ENCODE peak calls at places on chromosomes 12 and 14, in nine cellular contexts. A, B, S, G, I, F, C, Z and H are unnamed samples.
A peak's percentile ranks its signal among the peaks of the same experiment; 100 is the strongest.

GRCh38 chr12:49345048-49345839 is 1.4 kb upstream of the DNAJC22 start:
- DNase-seq in C (no peak), G (peak; percentile 74), F (peak; percentile 33), Z (no peak), I (peak; percentile 59), S (no peak), A (no peak), B (peak; percentile 42), H (peak; percentile 88)

GRCh38 chr12:77256924-77257323 is 191.6 kb upstream of the E2F7 start:
- DNase-seq in S (no peak), I (no peak), B (no peak), C (no peak), A (no peak), G (no peak), Z (no peak), F (no peak), H (no peak)

GRCh38 chr14:67538501-67538900 is 5.4 kb downstream of the PLEKHH1 start:
- DNase-seq in I (no peak), S (no peak), C (no peak), G (no peak), A (no peak), Z (no peak), F (no peak), B (no peak), H (no peak)

GRCh38 chr12:108778053-108778452 is 46.7 kb upstream of the CORO1C start:
- DNase-seq in S (no peak), A (no peak), C (no peak), B (no peak), F (no peak), Z (no peak), I (no peak), G (no peak), H (no peak)

GRCh38 chr12:180445-180844 is 33.5 kb downstream of the SLC6A12 start:
- DNase-seq in I (peak; percentile 79), S (no peak), F (no peak), C (no peak), A (peak; percentile 57), B (no peak), Z (peak; percentile 57), G (peak; percentile 86), H (no peak)

GRCh38 chr14:36096090-36096489 is 80.4 kb downstream of the PTCSC3 start:
- DNase-seq in A (no peak), C (no peak), B (no peak), S (no peak), Z (no peak), G (no peak), I (peak; percentile 36), F (no peak), H (no peak)

GRCh38 chr12:58386136-58386535 is 444.8 kb downstream of the ATP23 start:
- DNase-seq in G (no peak), F (no peak), Z (no peak), C (no peak), S (no peak), A (no peak), B (no peak), I (no peak), H (no peak)

GRCh38 chr12:13573698-13574321 is 377.3 kb downstream of the EMP1 start:
- DNase-seq in I (peak; percentile 64), S (no peak), Z (no peak), A (no peak), F (no peak), G (peak; percentile 17), B (no peak), C (no peak), H (no peak)

GRCh38 chr14:88572117-88572516 is 9.3 kb downstream of the ZC3H14 start:
- DNase-seq in G (no peak), I (no peak), A (no peak), F (no peak), S (no peak), C (no peak), B (no peak), Z (no peak), H (no peak)

GRCh38 chr12:109289004-109289403 is 20.1 kb downstream of the FOXN4 start:
- DNase-seq in C (no peak), I (no peak), F (no peak), S (no peak), A (no peak), G (no peak), Z (no peak), B (no peak), H (no peak)